ENCODE peak calls at places on chromosomes 7 and 10, in five cellular contexts. J is neuronal stem cell, I is H1, W is mesenchymal stem cell, E is trophoblast cell. R is an unnamed sample.

GRCh38 chr7:139992353-139993054 is 70.2 kb downstream of the PARP12 start:
- DNase-seq in E (no peak), W (no peak), J (no peak), I (no peak), R (no peak)

GRCh38 chr10:19891429-19891828 is 75.2 kb downstream of the PLXDC2 start:
- DNase-seq in W (no peak), I (no peak), J (peak), E (no peak), R (no peak)

GRCh38 chr10:22712959-22713852 is 1.2 kb downstream of the PIP4K2A start:
- DNase-seq in J (peak), E (peak), W (peak), I (no peak), R (peak)

GRCh38 chr10:87558333-87558732 is 53.6 kb downstream of the MINPP1 start:
- DNase-seq in I (no peak), J (no peak), E (no peak), W (no peak), R (no peak)

GRCh38 chr7:92667816-92668540 is 77.8 kb upstream of the FAM133B start:
- DNase-seq in I (no peak), J (no peak), W (no peak), E (no peak), R (no peak)

GRCh38 chr10:71933651-71934050 is 30.5 kb upstream of the CHST3 start:
- DNase-seq in E (no peak), W (no peak), I (no peak), J (no peak), R (no peak)

GRCh38 chr7:106187613-106188350 is 75.7 kb upstream of the SYPL1 start:
- DNase-seq in I (no peak), W (no peak), J (no peak), E (peak), R (no peak)

GRCh38 chr10:14812271-14812670 is 25.6 kb downstream of the CDNF start:
- DNase-seq in J (no peak), E (no peak), W (peak), I (no peak), R (peak)

GRCh38 chr7:99624487-99624886 is 7.7 kb downstream of the ZSCAN25 start:
- DNase-seq in I (no peak), E (no peak), W (no peak), J (no peak), R (no peak)

GRCh38 chr10:61028861-61029361 is 84.9 kb upstream of the RHOBTB1 start:
- DNase-seq in W (peak), E (peak), I (no peak), J (no peak), R (no peak)

GRCh38 chr10:126153686-126154628 is 234.3 kb downstream of the ADAM12 start:
- DNase-seq in W (no peak), I (no peak), E (no peak), J (no peak), R (no peak)

GRCh38 chr10:24756283-24756682 is 32.6 kb upstream of the ARHGAP21 start:
- DNase-seq in E (no peak), I (peak), J (no peak), W (no peak), R (no peak)

GRCh38 chr10:80552151-80552646 is 14.5 kb downstream of the SH2D4B start:
- DNase-seq in I (peak), W (no peak), E (no peak), J (peak), R (no peak)

GRCh38 chr10:14578060-14578952 is 196.4 kb downstream of the FAM107B start:
- DNase-seq in I (no peak), W (no peak), J (no peak), E (peak), R (peak)

GRCh38 chr7:98826400-98826799 is 43.4 kb downstream of the TMEM130 start:
- DNase-seq in I (no peak), E (no peak), J (no peak), W (no peak), R (no peak)

GRCh38 chr7:47510192-47510591 is 71.7 kb downstream of the TNS3 start:
- DNase-seq in W (no peak), E (peak), I (no peak), J (no peak), R (no peak)

GRCh38 chr7:116339564-116339963 is 129.2 kb downstream of the TES start:
- DNase-seq in J (no peak), W (no peak), E (no peak), I (no peak), R (no peak)

GRCh38 chr7:128755816-128756476 is 16.8 kb downstream of the CALU start:
- DNase-seq in I (no peak), J (no peak), W (peak), E (peak), R (no peak)

GRCh38 chr7:27709137-27710075 is 30.6 kb upstream of the TAX1BP1 start:
- DNase-seq in W (peak), E (no peak), I (no peak), J (no peak), R (no peak)

GRCh38 chr7:149719050-149719899 is 54.1 kb downstream of the ZNF467 start:
- DNase-seq in E (no peak), I (no peak), J (no peak), W (peak), R (peak)

GRCh38 chr7:102967798-102968197 is 55.0 kb downstream of the LRRC17 start:
- DNase-seq in I (no peak), W (peak), E (no peak), J (no peak), R (no peak)

GRCh38 chr7:79090543-79090942 is 362.9 kb downstream of the MAGI2 start:
- DNase-seq in J (no peak), E (no peak), I (no peak), W (peak), R (no peak)

GRCh38 chr7:18829518-18830252 is 287.8 kb downstream of the TWIST1 start:
- DNase-seq in J (no peak), W (peak), I (no peak), E (no peak), R (no peak)

GRCh38 chr7:142992427-142992826 is 30.3 kb upstream of the KEL start:
- DNase-seq in I (no peak), J (no peak), E (no peak), W (no peak), R (no peak)

GRCh38 chr10:112141297-112141696 is 42.3 kb downstream of the GPAM start:
- DNase-seq in E (no peak), I (no peak), W (no peak), J (no peak), R (no peak)

DNA sequence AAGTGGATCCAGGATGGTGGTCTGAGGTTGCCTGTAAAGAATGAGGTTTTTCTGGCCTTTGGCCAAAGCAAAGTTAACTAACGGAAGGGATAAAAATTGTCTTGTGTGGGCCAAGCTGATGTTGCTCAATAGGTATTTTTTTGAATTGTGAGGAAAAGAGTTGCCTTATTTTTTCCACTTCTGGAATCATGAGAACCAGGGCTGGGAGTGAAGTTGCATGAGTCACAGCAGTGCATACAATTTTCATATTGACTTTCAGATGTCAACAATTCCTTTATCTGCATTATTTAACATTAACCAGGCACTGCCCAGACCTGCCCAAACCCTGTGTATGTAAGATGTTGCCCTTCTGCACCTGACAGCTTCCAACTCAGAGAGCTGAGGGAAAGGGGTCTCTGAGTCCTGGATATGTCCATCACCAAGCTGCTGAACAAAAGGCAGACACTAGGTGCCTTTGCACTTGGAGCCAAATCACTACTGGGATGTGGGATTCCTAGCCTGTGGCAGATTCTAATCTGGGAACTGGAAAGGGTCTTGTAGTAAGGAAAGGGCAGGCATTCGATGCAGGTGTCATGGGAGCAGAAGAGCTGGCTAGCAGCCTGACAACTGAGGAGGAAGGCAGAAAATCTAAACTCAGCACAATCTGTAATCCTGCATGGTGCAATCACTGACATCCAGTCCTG is 52.3 kb upstream of the SLC35B4 start:
- DNase-seq in W (no peak), J (no peak), I (no peak), E (no peak), R (no peak)
- H2BK12ac ChIP-seq in W (no peak), J (no peak), I (no peak), E (no peak), R (no peak)

GRCh38 chr10:109187677-109188076 is 735.6 kb downstream of the XPNPEP1 start:
- DNase-seq in E (no peak), W (peak), J (no peak), I (no peak), R (no peak)
- H2BK5ac ChIP-seq in E (no peak), W (no peak), J (no peak), I (no peak), R (no peak)

GRCh38 chr7:134405299-134405698 is 53.6 kb downstream of the AKR1B1 start:
- DNase-seq in E (no peak), W (no peak), J (no peak), I (no peak), R (no peak)
- H2BK12ac ChIP-seq in E (no peak), W (no peak), J (no peak), I (no peak), R (no peak)

GRCh38 chr10:74337330-74338016 is 186.5 kb downstream of the ADK start:
- DNase-seq in I (no peak), W (peak), E (peak), J (no peak), R (no peak)

GRCh38 chr10:74332398-74332797 is 181.4 kb downstream of the ADK start:
- DNase-seq in J (no peak), I (no peak), W (no peak), E (no peak), R (no peak)

GRCh38 chr10:74329873-74330272 is 178.9 kb downstream of the ADK start:
- DNase-seq in J (no peak), E (no peak), W (peak), I (no peak), R (no peak)

GRCh38 chr10:74334221-74334620 is 183.2 kb downstream of the ADK start:
- DNase-seq in E (no peak), J (no peak), I (no peak), W (no peak), R (no peak)

GRCh38 chr10:74333174-74333573 is 182.2 kb downstream of the ADK start:
- DNase-seq in J (no peak), W (no peak), E (no peak), I (no peak), R (no peak)
- H2BK5ac ChIP-seq in J (no peak), W (no peak), E (no peak), I (no peak), R (no peak)

GRCh38 chr7:101744588-101744987 is 72.8 kb upstream of the CUX1 start:
- DNase-seq in I (no peak), J (no peak), E (no peak), W (no peak), R (no peak)

GRCh38 chr7:101743995-101744360 is 73.4 kb upstream of the CUX1 start:
- DNase-seq in I (peak), E (no peak), J (peak), W (no peak), R (peak)

GRCh38 chr7:101747058-101747617 is 70.3 kb upstream of the CUX1 start:
- DNase-seq in I (no peak), E (no peak), J (no peak), W (no peak), R (no peak)

GRCh38 chr7:101746311-101746710 is 71.1 kb upstream of the CUX1 start:
- DNase-seq in I (no peak), W (no peak), E (no peak), J (no peak), R (no peak)

GRCh38 chr7:101747758-101748345 is 69.6 kb upstream of the CUX1 start:
- DNase-seq in E (no peak), I (no peak), W (no peak), J (no peak), R (no peak)
- H2BK12ac ChIP-seq in E (no peak), I (no peak), W (no peak), J (peak), R (no peak)

DNA sequence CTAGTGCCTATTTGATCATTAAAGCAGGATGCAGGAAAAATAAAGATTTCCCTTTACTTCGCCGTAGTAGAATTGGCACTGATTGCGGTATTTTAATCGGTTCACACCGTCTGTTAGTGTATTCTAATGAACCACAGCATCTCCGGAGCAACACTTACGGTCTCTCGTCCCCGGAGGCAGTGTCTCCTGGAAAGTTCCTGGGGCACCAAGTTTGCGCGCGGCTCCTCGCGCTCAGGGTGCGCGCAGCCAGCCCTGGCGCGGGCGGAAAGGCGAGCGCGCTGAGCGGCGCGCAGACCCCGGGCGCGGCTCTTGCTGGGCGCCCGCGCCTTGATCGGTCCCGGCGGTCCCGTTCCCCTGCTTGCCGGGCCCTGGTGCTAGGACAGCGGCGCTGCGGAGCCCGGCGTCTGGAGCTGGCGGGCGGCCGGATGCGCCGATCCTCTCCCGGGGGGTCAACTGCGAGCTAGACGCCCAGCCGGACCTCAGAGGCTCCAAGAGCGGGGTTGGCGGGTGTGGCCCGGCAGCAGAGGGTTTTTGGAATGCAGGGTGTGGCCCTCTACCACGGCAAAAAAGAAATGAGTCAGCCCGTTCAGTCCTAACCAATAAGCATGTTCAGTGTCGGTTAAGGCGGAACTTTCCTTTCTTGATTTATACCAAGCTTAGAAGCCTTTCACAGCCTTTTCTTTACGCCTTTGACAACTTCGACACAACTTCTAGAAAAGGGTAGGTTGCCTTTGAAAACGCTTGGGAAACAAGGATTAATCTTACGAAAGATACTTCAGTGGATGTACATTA is 166.8 kb upstream of the ASAH2 start:
- DNase-seq in E (peak), W (peak), J (peak), I (peak), R (peak)
- H2BK5ac ChIP-seq in E (peak), W (no peak), J (no peak), I (no peak), R (no peak)

DNA sequence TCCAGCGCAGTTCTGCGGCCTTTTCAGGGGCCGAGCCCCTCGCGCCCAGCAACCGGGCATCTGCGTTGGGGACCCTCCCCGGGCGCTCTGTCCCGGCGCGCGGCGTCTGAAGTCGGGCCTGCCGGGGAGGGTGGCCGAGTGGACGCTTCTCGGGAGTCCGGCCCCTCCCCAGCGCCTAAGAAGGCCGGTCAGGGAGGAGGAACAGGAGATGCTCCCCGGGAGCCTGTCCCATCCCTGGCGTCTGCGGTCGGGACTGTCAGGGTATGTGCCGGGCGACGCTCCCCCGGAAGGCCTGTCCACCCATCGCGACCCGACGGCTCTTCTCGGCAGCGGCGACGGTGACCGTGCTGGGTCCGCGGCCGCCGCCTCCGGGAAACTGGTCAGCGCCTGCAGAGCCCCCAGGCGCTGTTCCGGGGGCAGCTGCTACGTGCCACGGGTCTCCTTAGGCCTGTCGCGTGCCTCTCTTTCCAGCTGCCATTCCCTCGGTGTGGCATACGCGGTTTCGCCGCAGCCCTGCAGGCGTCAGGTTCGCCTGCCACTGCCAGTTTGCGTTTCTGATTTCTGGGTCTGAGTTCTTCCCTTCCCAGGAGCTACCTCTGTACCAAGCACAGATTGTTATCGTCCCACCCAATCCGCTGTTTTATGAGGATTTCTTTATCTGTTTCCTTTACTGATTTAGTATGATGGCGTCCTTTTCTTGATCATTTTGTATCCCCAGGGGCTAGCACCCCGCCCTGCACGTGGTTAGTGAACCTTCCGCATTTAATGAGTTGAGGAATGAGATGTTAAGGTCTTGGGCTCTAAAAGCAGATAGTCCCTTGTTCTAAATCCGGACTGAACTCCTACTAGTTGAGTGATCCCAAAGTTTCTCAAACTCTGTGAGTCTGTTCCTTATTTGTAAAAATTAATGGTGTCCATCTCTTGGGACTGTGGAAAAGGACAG is 782 bp downstream of the IFIT5 start:
- DNase-seq in E (peak), W (peak), I (peak), J (peak), R (peak)
- H2BK12ac ChIP-seq in E (no peak), W (no peak), I (peak), J (no peak), R (no peak)

DNA sequence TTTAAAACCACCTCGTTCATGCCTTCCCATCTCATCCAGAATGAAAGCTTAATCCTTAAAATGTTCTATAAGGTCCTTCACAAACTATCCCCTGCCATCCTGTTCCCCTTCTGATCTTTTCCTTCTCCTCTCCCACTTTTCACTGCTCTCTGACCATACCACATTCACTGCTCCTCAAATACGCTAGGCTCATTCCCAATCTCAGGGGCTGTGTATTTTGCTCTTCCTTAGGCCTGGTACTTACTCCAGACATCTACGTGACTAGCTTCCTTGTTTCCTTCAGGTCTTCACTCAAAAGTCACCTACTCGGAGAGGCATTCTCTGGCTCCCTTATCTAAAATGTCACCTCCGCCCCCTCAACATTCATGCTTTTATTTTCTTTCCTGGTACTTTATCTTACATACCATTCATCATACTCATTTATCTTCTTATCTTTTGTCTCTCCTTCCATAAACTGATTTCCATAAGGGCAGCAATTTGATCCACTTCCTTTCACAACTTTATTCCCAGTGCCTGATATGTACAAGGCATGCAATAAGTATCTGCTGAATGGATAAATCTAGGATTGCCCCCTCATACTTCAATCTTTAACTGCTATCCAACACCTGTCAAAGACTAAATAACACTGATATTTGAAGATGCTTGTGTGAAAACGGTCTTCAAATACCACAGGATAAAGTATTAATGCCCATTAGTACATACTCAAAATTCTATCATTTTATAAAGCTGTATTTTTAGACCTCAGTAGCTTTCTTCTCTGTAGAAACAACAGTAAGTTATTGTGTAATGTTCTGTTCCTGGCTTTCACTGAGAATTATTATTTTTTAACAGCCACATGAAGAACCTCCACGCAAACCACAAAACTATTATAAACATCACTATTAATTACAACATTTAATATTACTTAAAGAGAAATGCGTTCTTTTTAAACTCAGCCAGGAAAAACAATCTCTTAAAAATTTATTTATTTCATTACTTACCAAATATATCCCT is 27.0 kb downstream of the JMJD1C start:
- DNase-seq in W (no peak), I (no peak), E (peak), J (no peak), R (no peak)
- H2BK5ac ChIP-seq in W (no peak), I (no peak), E (peak), J (no peak), R (no peak)